ENCODE peak calls at places on chromosome 6, in five cellular contexts. One of them, this sample, is unnamed.

GRCh38 chr6:142378138-142378875 is 76.5 kb downstream of the ADGRG6 start:
- DNase-seq in NCI-H69: peak
- DNase-seq in A172: peak
- DNase-seq in activated naive CD4-positive, alpha-beta T cell: no peak
- DNase-seq in fibroblast of pulmonary artery: peak
- DNase-seq in this sample: no peak

GRCh38 chr6:154447929-154448328 is 62.6 kb downstream of the CNKSR3 start:
- DNase-seq in fibroblast of pulmonary artery: peak
- DNase-seq in A172: no peak
- DNase-seq in activated naive CD4-positive, alpha-beta T cell: no peak
- DNase-seq in NCI-H69: peak
- DNase-seq in this sample: no peak

GRCh38 chr6:24205020-24205492 is 79.0 kb downstream of the NRSN1 start:
- DNase-seq in fibroblast of pulmonary artery: peak
- DNase-seq in NCI-H69: peak
- DNase-seq in activated naive CD4-positive, alpha-beta T cell: no peak
- DNase-seq in A172: peak
- DNase-seq in this sample: no peak

GRCh38 chr6:72953901-72954494 is 271.3 kb downstream of the KHDC1L start:
- DNase-seq in activated naive CD4-positive, alpha-beta T cell: no peak
- DNase-seq in fibroblast of pulmonary artery: peak
- DNase-seq in NCI-H69: peak
- DNase-seq in A172: peak
- DNase-seq in this sample: no peak

GRCh38 chr6:141291322-141291721 is 841.4 kb upstream of the GJE1 start:
- DNase-seq in A172: no peak
- DNase-seq in activated naive CD4-positive, alpha-beta T cell: no peak
- DNase-seq in fibroblast of pulmonary artery: no peak
- DNase-seq in NCI-H69: no peak
- DNase-seq in this sample: no peak

GRCh38 chr6:41036188-41036587 is 2.8 kb downstream of the UNC5CL start:
- DNase-seq in A172: peak
- DNase-seq in fibroblast of pulmonary artery: no peak
- DNase-seq in activated naive CD4-positive, alpha-beta T cell: no peak
- DNase-seq in NCI-H69: peak
- DNase-seq in this sample: no peak

GRCh38 chr6:106745824-106746610 is 116.6 kb downstream of the QRSL1 start:
- DNase-seq in fibroblast of pulmonary artery: no peak
- DNase-seq in activated naive CD4-positive, alpha-beta T cell: no peak
- DNase-seq in NCI-H69: peak
- DNase-seq in A172: no peak
- DNase-seq in this sample: no peak

GRCh38 chr6:80094017-80094416 is 12.5 kb upstream of the BCKDHB start:
- DNase-seq in A172: peak
- DNase-seq in activated naive CD4-positive, alpha-beta T cell: no peak
- DNase-seq in fibroblast of pulmonary artery: peak
- DNase-seq in NCI-H69: peak
- DNase-seq in this sample: no peak

This sample was measured in amygdala.